ENCODE peak calls at places on chromosome 4, in seven cellular contexts. One of them, this sample, is unnamed.
A peak's percentile ranks its signal among the peaks of the same experiment; 100 is the strongest.

GRCh38 chr4:121155893-121156292 is 8.2 kb downstream of the TNIP3 start:
- DNase-seq in GM12878: no peak
- DNase-seq in HepG2: no peak
- DNase-seq in K562: no peak
- DNase-seq in SK-N-SH: peak; percentile 4
- DNase-seq in HCT116: no peak
- DNase-seq in H1: no peak
- DNase-seq in this sample: no peak

GRCh38 chr4:125741825-125742452 is 427.2 kb downstream of the FAT4 start:
- DNase-seq in HCT116: no peak
- DNase-seq in H1: no peak
- DNase-seq in GM12878: no peak
- DNase-seq in HepG2: peak; percentile 1
- DNase-seq in K562: peak; percentile 11
- DNase-seq in SK-N-SH: peak; percentile 43
- DNase-seq in this sample: peak; percentile 32

GRCh38 chr4:123381996-123382395 is 14.6 kb upstream of the SPRY1 start:
- DNase-seq in HCT116: no peak
- DNase-seq in K562: no peak
- DNase-seq in GM12878: no peak
- DNase-seq in HepG2: no peak
- DNase-seq in SK-N-SH: no peak
- DNase-seq in H1: no peak
- DNase-seq in this sample: no peak

GRCh38 chr4:162706051-162706450 is 460.6 kb downstream of the NAF1 start:
- DNase-seq in H1: no peak
- DNase-seq in SK-N-SH: no peak
- DNase-seq in GM12878: no peak
- DNase-seq in K562: no peak
- DNase-seq in HCT116: no peak
- DNase-seq in HepG2: no peak
- DNase-seq in this sample: no peak

GRCh38 chr4:37477126-37477525 is 209.1 kb downstream of the RELL1 start:
- DNase-seq in SK-N-SH: no peak
- DNase-seq in HepG2: no peak
- DNase-seq in H1: no peak
- DNase-seq in K562: no peak
- DNase-seq in HCT116: no peak
- DNase-seq in GM12878: no peak
- DNase-seq in this sample: no peak

GRCh38 chr4:123876640-123877039 is 480.0 kb downstream of the SPRY1 start:
- DNase-seq in HepG2: no peak
- DNase-seq in GM12878: no peak
- DNase-seq in HCT116: no peak
- DNase-seq in SK-N-SH: no peak
- DNase-seq in K562: no peak
- DNase-seq in H1: no peak
- DNase-seq in this sample: no peak

GRCh38 chr4:82223715-82224114 is 150.1 kb downstream of the HNRNPD start:
- DNase-seq in SK-N-SH: no peak
- DNase-seq in HepG2: no peak
- DNase-seq in HCT116: no peak
- DNase-seq in H1: no peak
- DNase-seq in K562: no peak
- DNase-seq in GM12878: no peak
- DNase-seq in this sample: no peak

GRCh38 chr4:52996261-52997131 is 134.4 kb downstream of the RASL11B start:
- DNase-seq in K562: no peak
- DNase-seq in HepG2: no peak
- DNase-seq in SK-N-SH: peak; percentile 71
- DNase-seq in GM12878: no peak
- DNase-seq in HCT116: no peak
- DNase-seq in H1: no peak
- DNase-seq in this sample: no peak

GRCh38 chr4:152640058-152640921 is 39.5 kb downstream of the TMEM154 start:
- DNase-seq in H1: no peak
- DNase-seq in K562: peak; percentile 48
- DNase-seq in HCT116: no peak
- DNase-seq in HepG2: no peak
- DNase-seq in SK-N-SH: peak; percentile 42
- DNase-seq in GM12878: no peak
- DNase-seq in this sample: peak; percentile 19

GRCh38 chr4:704198-704891 is 1.3 kb upstream of the PCGF3 start:
- DNase-seq in GM12878: no peak
- DNase-seq in HepG2: no peak
- DNase-seq in SK-N-SH: peak; percentile 35
- DNase-seq in HCT116: no peak
- DNase-seq in H1: no peak
- DNase-seq in K562: no peak
- DNase-seq in this sample: no peak

GRCh38 chr4:127731406-127731805 is 1.2 kb downstream of the SLC25A31 start:
- DNase-seq in SK-N-SH: no peak
- DNase-seq in HepG2: no peak
- DNase-seq in HCT116: no peak
- DNase-seq in K562: no peak
- DNase-seq in GM12878: no peak
- DNase-seq in H1: no peak
- DNase-seq in this sample: no peak

GRCh38 chr4:127734976-127735375 is 4.8 kb downstream of the SLC25A31 start:
- DNase-seq in H1: no peak
- DNase-seq in HepG2: no peak
- DNase-seq in SK-N-SH: no peak
- DNase-seq in GM12878: no peak
- DNase-seq in HCT116: no peak
- DNase-seq in K562: no peak
- DNase-seq in this sample: no peak

GRCh38 chr4:127730142-127730913 is at the start of gene SLC25A31:
- DNase-seq in SK-N-SH: no peak
- DNase-seq in HCT116: no peak
- DNase-seq in K562: no peak
- DNase-seq in H1: no peak
- DNase-seq in GM12878: no peak
- DNase-seq in HepG2: no peak
- DNase-seq in this sample: no peak

GRCh38 chr4:127737295-127737694 is 7.1 kb downstream of the SLC25A31 start:
- DNase-seq in K562: no peak
- DNase-seq in HCT116: no peak
- DNase-seq in HepG2: no peak
- DNase-seq in GM12878: no peak
- DNase-seq in H1: no peak
- DNase-seq in SK-N-SH: no peak
- DNase-seq in this sample: no peak

GRCh38 chr4:127732623-127733199 is 2.5 kb downstream of the SLC25A31 start:
- DNase-seq in HepG2: peak; percentile 35
- DNase-seq in HCT116: peak; percentile 41
- DNase-seq in K562: no peak
- DNase-seq in GM12878: peak; percentile 12
- DNase-seq in H1: no peak
- DNase-seq in SK-N-SH: peak; percentile 72
- DNase-seq in this sample: peak; percentile 59
- TF ChIP-seq JUND in HepG2: no peak
- TF ChIP-seq JUND in HCT116: no peak
- TF ChIP-seq JUND in K562: no peak
- TF ChIP-seq JUND in GM12878: no peak
- TF ChIP-seq JUND in H1: no peak
- TF ChIP-seq JUND in SK-N-SH: no peak
- TF ChIP-seq JUND in this sample: no peak

GRCh38 chr4:169384741-169385140 is 114.0 kb upstream of the SH3RF1 start:
- DNase-seq in HepG2: no peak
- DNase-seq in K562: no peak
- DNase-seq in SK-N-SH: no peak
- DNase-seq in H1: no peak
- DNase-seq in GM12878: no peak
- DNase-seq in HCT116: no peak
- DNase-seq in this sample: no peak

GRCh38 chr4:169385356-169385755 is 114.6 kb upstream of the SH3RF1 start:
- DNase-seq in GM12878: no peak
- DNase-seq in H1: no peak
- DNase-seq in HCT116: no peak
- DNase-seq in SK-N-SH: no peak
- DNase-seq in HepG2: no peak
- DNase-seq in K562: no peak
- DNase-seq in this sample: no peak

GRCh38 chr4:169379688-169380087 is 108.9 kb upstream of the SH3RF1 start:
- DNase-seq in HCT116: no peak
- DNase-seq in K562: no peak
- DNase-seq in GM12878: no peak
- DNase-seq in HepG2: no peak
- DNase-seq in SK-N-SH: no peak
- DNase-seq in H1: no peak
- DNase-seq in this sample: no peak

GRCh38 chr4:169383724-169384123 is 113.0 kb upstream of the SH3RF1 start:
- DNase-seq in HepG2: no peak
- DNase-seq in SK-N-SH: no peak
- DNase-seq in H1: no peak
- DNase-seq in GM12878: no peak
- DNase-seq in HCT116: no peak
- DNase-seq in K562: no peak
- DNase-seq in this sample: no peak
- TF ChIP-seq JUND in HepG2: no peak
- TF ChIP-seq JUND in SK-N-SH: peak; percentile 85
- TF ChIP-seq JUND in H1: no peak
- TF ChIP-seq JUND in GM12878: no peak
- TF ChIP-seq JUND in HCT116: no peak
- TF ChIP-seq JUND in K562: no peak
- TF ChIP-seq JUND in this sample: no peak

GRCh38 chr4:71184195-71184781 is 154.5 kb upstream of the SLC4A4 start:
- DNase-seq in HepG2: peak; percentile 31
- DNase-seq in H1: no peak
- DNase-seq in SK-N-SH: peak; percentile 48
- DNase-seq in K562: peak; percentile 44
- DNase-seq in GM12878: peak; percentile 13
- DNase-seq in HCT116: peak; percentile 63
- DNase-seq in this sample: peak; percentile 85
- TF ChIP-seq JUND in HepG2: no peak
- TF ChIP-seq JUND in H1: no peak
- TF ChIP-seq JUND in SK-N-SH: no peak
- TF ChIP-seq JUND in K562: peak; percentile 42
- TF ChIP-seq JUND in GM12878: no peak
- TF ChIP-seq JUND in HCT116: no peak
- TF ChIP-seq JUND in this sample: no peak

DNA sequence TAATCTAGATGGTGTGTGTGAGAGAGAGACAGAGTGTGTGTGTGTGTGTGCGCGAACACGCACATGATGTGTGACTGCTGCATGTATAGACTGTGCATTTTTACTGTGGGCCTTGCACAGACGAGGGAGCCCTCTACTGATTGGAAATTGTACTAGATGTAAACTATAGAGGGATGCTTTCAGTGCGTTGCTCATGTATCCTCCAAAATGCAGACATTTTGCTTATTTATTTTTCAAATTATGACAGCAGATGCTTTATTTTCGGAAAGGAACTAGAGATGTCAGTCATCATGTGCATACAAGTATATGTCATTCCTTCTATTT is 168.4 kb upstream of the GK2 start:
- DNase-seq in SK-N-SH: peak; percentile 48
- DNase-seq in K562: peak; percentile 11
- DNase-seq in HCT116: no peak
- DNase-seq in HepG2: peak; percentile 21
- DNase-seq in H1: no peak
- DNase-seq in GM12878: no peak
- DNase-seq in this sample: no peak
- TF ChIP-seq JUND in SK-N-SH: no peak
- TF ChIP-seq JUND in K562: no peak
- TF ChIP-seq JUND in HCT116: no peak
- TF ChIP-seq JUND in HepG2: no peak
- TF ChIP-seq JUND in H1: no peak
- TF ChIP-seq JUND in GM12878: no peak
- TF ChIP-seq JUND in this sample: no peak

DNA sequence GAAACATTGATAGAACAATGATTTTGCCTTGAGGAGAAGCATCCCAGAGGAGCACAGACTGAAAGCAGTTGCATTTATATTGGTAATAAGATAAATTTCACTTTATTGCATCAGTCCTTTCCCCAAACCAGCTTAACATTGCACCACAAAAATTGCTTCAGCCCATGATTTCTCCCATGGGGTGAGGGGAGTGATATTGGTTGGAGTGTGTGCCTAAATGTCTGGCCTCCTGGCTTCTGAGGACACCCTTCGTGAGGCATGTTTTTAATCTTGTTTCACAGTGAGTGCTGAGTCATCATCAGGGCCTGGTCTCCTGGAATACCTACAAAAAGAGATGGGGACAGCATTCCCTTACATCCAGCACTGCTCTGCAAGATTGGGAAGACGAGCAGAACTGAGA is 487.9 kb downstream of the C4orf33 start:
- DNase-seq in GM12878: no peak
- DNase-seq in HepG2: no peak
- DNase-seq in SK-N-SH: no peak
- DNase-seq in H1: no peak
- DNase-seq in HCT116: no peak
- DNase-seq in K562: no peak
- DNase-seq in this sample: no peak
- TF ChIP-seq JUND in GM12878: no peak
- TF ChIP-seq JUND in HepG2: no peak
- TF ChIP-seq JUND in SK-N-SH: no peak
- TF ChIP-seq JUND in H1: no peak
- TF ChIP-seq JUND in HCT116: no peak
- TF ChIP-seq JUND in K562: no peak
- TF ChIP-seq JUND in this sample: no peak

DNA sequence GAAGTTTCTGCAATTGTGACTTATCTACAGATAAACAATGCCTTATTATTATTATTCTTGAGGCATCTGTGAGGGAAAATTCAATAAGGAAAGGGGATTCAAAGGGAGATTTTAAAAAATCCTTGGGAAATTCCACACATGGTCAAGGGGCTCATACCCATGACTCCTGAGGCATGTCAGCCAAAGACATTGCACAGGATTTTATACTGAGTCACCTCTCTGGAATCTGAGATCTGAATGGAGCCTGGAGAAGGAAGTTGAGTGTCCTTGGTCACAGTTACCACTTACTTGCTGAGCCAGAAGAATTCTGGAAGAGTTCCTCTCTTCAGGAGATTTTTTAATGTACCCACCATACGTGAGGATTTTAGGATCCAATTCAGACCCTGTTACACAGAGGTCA is 14.4 kb upstream of the CXCL8 start:
- DNase-seq in H1: no peak
- DNase-seq in HCT116: peak; percentile 63
- DNase-seq in GM12878: no peak
- DNase-seq in HepG2: no peak
- DNase-seq in K562: no peak
- DNase-seq in SK-N-SH: no peak
- DNase-seq in this sample: peak; percentile 18
- TF ChIP-seq JUND in H1: no peak
- TF ChIP-seq JUND in HCT116: peak; percentile 47
- TF ChIP-seq JUND in GM12878: no peak
- TF ChIP-seq JUND in HepG2: no peak
- TF ChIP-seq JUND in K562: peak; percentile 67
- TF ChIP-seq JUND in SK-N-SH: peak; percentile 92
- TF ChIP-seq JUND in this sample: no peak

This sample was measured in T47D.